ENCODE peak calls at places on chromosomes 11 and 22, in four cellular contexts. P, G, K and B are unnamed samples.
A peak's percentile ranks its signal among the peaks of the same experiment; 100 is the strongest.

GRCh38 chr11:134367781-134368180 is 36.0 kb downstream of the GLB1L2 start:
- DNase-seq in K (no peak), P (no peak), G (no peak), B (no peak)

GRCh38 chr11:115607621-115608191 is 103.5 kb upstream of the CADM1 start:
- DNase-seq in G (no peak), P (no peak), K (no peak), B (no peak)

GRCh38 chr11:56932572-56933235 is 56.0 kb upstream of the OR5AK2 start:
- DNase-seq in K (no peak), G (no peak), P (no peak), B (no peak)

GRCh38 chr22:49426618-49427266 is 400.9 kb downstream of the BRD1 start:
- DNase-seq in G (no peak), K (no peak), P (no peak), B (no peak)

GRCh38 chr11:94302806-94303205 is 1.6 kb upstream of the IZUMO1R start:
- DNase-seq in K (no peak), P (no peak), G (no peak), B (no peak)

GRCh38 chr22:27372969-27373670 is 428.4 kb downstream of the MN1 start:
- DNase-seq in G (no peak), K (no peak), P (peak; percentile 92), B (no peak)

GRCh38 chr22:48695251-48695650 is 1132.4 kb downstream of the BRD1 start:
- DNase-seq in G (no peak), P (no peak), K (no peak), B (no peak)

GRCh38 chr11:88175004-88175706 is at the start of gene RAB38:
- DNase-seq in G (no peak), K (no peak), P (peak; percentile 67), B (no peak)

GRCh38 chr11:10026514-10026913 is 267.5 kb downstream of the SBF2 start:
- DNase-seq in P (no peak), G (no peak), K (no peak), B (no peak)

GRCh38 chr11:121391914-121392313 is 60.2 kb upstream of the SORL1 start:
- DNase-seq in G (no peak), K (no peak), P (peak; percentile 86), B (no peak)

GRCh38 chr11:44083433-44083832 is 12.0 kb upstream of the EXT2 start:
- DNase-seq in G (no peak), P (no peak), K (no peak), B (no peak)

GRCh38 chr11:113906038-113906437 is 1.4 kb downstream of the HTR3B start:
- DNase-seq in G (peak; percentile 20), K (no peak), P (peak; percentile 64), B (no peak)